ENCODE peak calls at places on chromosomes 11 and 22, in four cellular contexts. R is bronchial epithelial cell, U is BJ, M is OCI-LY7. L is an unnamed sample.

GRCh38 chr11:88231894-88232482 is 56.7 kb upstream of the RAB38 start:
- DNase-seq in R (peak; percentile 42), U (no peak), M (peak; percentile 28), L (no peak)

GRCh38 chr11:20158597-20159257 is 1.5 kb downstream of the DBX1 start:
- DNase-seq in R (peak; percentile 36), U (no peak), M (no peak), L (no peak)

GRCh38 chr11:65392899-65393298 is 6.5 kb downstream of the FRMD8 start:
- DNase-seq in U (no peak), M (no peak), R (no peak), L (no peak)

GRCh38 chr22:47388778-47389177 is 626.3 kb downstream of the TBC1D22A start:
- DNase-seq in M (no peak), R (no peak), U (no peak), L (no peak)

GRCh38 chr11:111411456-111411855 is 32.4 kb upstream of the POU2AF1 start:
- DNase-seq in R (no peak), M (no peak), U (no peak), L (no peak)

GRCh38 chr11:34329876-34330275 is 27.9 kb downstream of the ABTB2 start:
- DNase-seq in R (no peak), M (no peak), U (no peak), L (no peak)

GRCh38 chr11:118931576-118931975 is 5.8 kb upstream of the BCL9L start:
- DNase-seq in U (no peak), R (no peak), M (no peak), L (no peak)

GRCh38 chr11:35267504-35267903 is 128.5 kb downstream of the CD44 start:
- DNase-seq in M (no peak), R (no peak), U (peak; percentile 54), L (peak; percentile 58)

GRCh38 chr11:23288001-23288783 is 427.9 kb upstream of the CCDC179 start:
- DNase-seq in U (peak; percentile 89), M (no peak), R (peak; percentile 91), L (peak; percentile 87)

GRCh38 chr11:119846374-119846773 is 117.4 kb upstream of the NECTIN1 start:
- DNase-seq in R (no peak), M (no peak), U (no peak), L (no peak)

GRCh38 chr11:7019500-7020182 is 505 bp downstream of the ZNF214 start:
- DNase-seq in R (no peak), M (no peak), U (no peak), L (no peak)

GRCh38 chr11:116831790-116832349 is 2.2 kb downstream of the APOC3 start:
- DNase-seq in R (no peak), U (no peak), M (no peak), L (no peak)

GRCh38 chr11:35709386-35709785 is 46.8 kb downstream of the TRIM44 start:
- DNase-seq in U (no peak), M (no peak), R (no peak), L (no peak)

GRCh38 chr11:116422976-116423375 is 349.8 kb downstream of the BUD13 start:
- DNase-seq in R (no peak), U (no peak), M (no peak), L (no peak)

GRCh38 chr11:114877976-114878375 is 199.6 kb downstream of the NXPE2 start:
- DNase-seq in M (no peak), R (no peak), U (no peak), L (no peak)

GRCh38 chr11:19919050-19919561 is 206.5 kb downstream of the NAV2 start:
- DNase-seq in R (peak; percentile 96), U (peak; percentile 98), M (no peak), L (peak; percentile 99)

GRCh38 chr11:131373756-131374155 is 3.3 kb downstream of the NTM start:
- DNase-seq in U (no peak), R (no peak), M (no peak), L (no peak)

GRCh38 chr22:28442951-28443876 is 236.4 kb downstream of the TTC28 start:
- DNase-seq in M (peak; percentile 1), U (no peak), R (peak; percentile 43), L (no peak)
- H3K4me3 ChIP-seq in M (no peak overlapping the region), U (peak overlapping the region; percentile 52), R (peak overlapping the region; percentile 41), L (peak overlapping the region; percentile 64)

GRCh38 chr22:19169002-19169946 is 9.3 kb downstream of the SLC25A1 start:
- DNase-seq in R (no peak), M (no peak), U (no peak), L (no peak)
- H3K4me3 ChIP-seq in R (peak overlapping the region; percentile 17), M (no peak overlapping the region), U (peak overlapping the region; percentile 15), L (peak overlapping the region; percentile 36)

DNA sequence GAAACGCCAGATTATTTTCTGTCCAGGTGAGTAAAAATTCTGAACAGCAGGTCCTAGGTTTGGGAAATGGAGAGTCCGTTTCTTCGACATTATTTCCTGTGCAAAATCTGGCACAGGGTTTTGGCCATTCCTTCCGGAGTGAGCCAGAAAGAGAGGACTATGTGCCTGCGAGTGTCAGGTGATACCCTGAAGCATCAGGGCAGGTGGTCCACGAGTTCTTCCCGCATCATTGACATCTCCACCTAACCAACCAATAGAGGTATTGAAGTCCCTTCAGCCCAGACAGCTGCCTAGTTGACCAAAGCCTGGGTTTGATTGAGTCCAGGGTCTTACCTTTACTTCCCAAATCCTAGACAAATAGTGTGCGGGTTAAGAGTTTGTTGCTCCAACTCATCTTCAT is 808 bp downstream of the SNAP29 start:
- DNase-seq in M (peak; percentile 18), U (no peak), R (no peak), L (no peak)
- H3K4me3 ChIP-seq in M (peak overlapping the region; percentile 94), U (peak overlapping the region; percentile 87), R (peak overlapping the region; percentile 85), L (peak overlapping the region; percentile 74)

GRCh38 chr11:68583047-68583446 is 101.3 kb upstream of the GAL start:
- DNase-seq in M (no peak), R (peak; percentile 43), U (no peak), L (peak; percentile 28)
- H3K4me3 ChIP-seq in M (no peak overlapping the region), R (no peak overlapping the region), U (no peak overlapping the region), L (no peak overlapping the region)

GRCh38 chr22:44312766-44313165 is at the start of gene SHISAL1:
- DNase-seq in M (no peak), R (no peak), U (no peak), L (no peak)
- H3K4me3 ChIP-seq in M (no peak within 1 kb of the TSS), R (no peak within 1 kb of the TSS), U (no peak within 1 kb of the TSS), L (no peak within 1 kb of the TSS)

L was measured in AG04449.